ENCODE peak calls at places on chromosome 9, in six cellular contexts. R, E, Q, Y, O and C are unnamed samples.

GRCh38 chr9:135165003-135165711 is 77.7 kb downstream of the OLFM1 start:
- DNase-seq in R (no peak), E (no peak), Q (no peak), Y (no peak), O (no peak), C (no peak)

GRCh38 chr9:84600739-84601138 is 68.8 kb upstream of the NTRK2 start:
- DNase-seq in R (no peak), E (peak), Q (no peak), Y (no peak), O (no peak), C (no peak)

GRCh38 chr9:132162764-132163456 is 1.1 kb downstream of the NTNG2 start:
- DNase-seq in R (no peak), E (no peak), Q (no peak), Y (no peak), O (no peak), C (no peak)

GRCh38 chr9:133532937-133533668 is 1.4 kb upstream of the ADAMTSL2 start:
- DNase-seq in R (peak), E (peak), Q (peak), Y (peak), O (peak), C (no peak)

GRCh38 chr9:125932012-125932411 is 184.8 kb downstream of the PBX3 start:
- DNase-seq in R (no peak), E (peak), Q (peak), Y (peak), O (no peak), C (peak)

GRCh38 chr9:86308687-86309086 is 26.3 kb upstream of the ISCA1 start:
- DNase-seq in R (no peak), E (no peak), Q (no peak), Y (no peak), O (no peak), C (no peak)

GRCh38 chr9:84304166-84304565 is 36.4 kb downstream of the SLC28A3 start:
- DNase-seq in R (no peak), E (no peak), Q (no peak), Y (no peak), O (no peak), C (no peak)

GRCh38 chr9:33867747-33868429 is 50.9 kb downstream of the UBE2R2 start:
- DNase-seq in R (no peak), E (peak), Q (no peak), Y (no peak), O (no peak), C (no peak)

GRCh38 chr9:80197661-80198060 is 625.9 kb downstream of the TLE4 start:
- DNase-seq in R (no peak), E (no peak), Q (no peak), Y (no peak), O (no peak), C (no peak)

GRCh38 chr9:124708633-124709032 is 62.5 kb downstream of the NR6A1 start:
- DNase-seq in R (no peak), E (no peak), Q (no peak), Y (no peak), O (no peak), C (no peak)

GRCh38 chr9:80090317-80090716 is 518.6 kb downstream of the TLE4 start:
- DNase-seq in R (no peak), E (no peak), Q (no peak), Y (peak), O (no peak), C (no peak)

GRCh38 chr9:87812375-87813118 is 70.1 kb upstream of the SPATA31E1 start:
- DNase-seq in R (no peak), E (no peak), Q (peak), Y (no peak), O (peak), C (peak)

GRCh38 chr9:9257999-9258398 is 1354.8 kb downstream of the PTPRD start:
- DNase-seq in R (no peak), E (no peak), Q (no peak), Y (no peak), O (peak), C (no peak)

GRCh38 chr9:122364783-122365150 is 6.1 kb upstream of the PTGS1 start:
- DNase-seq in R (no peak), E (no peak), Q (no peak), Y (no peak), O (no peak), C (no peak)

GRCh38 chr9:112175796-112176315 is 759 bp upstream of the SUSD1 start:
- DNase-seq in R (no peak), E (no peak), Q (no peak), Y (no peak), O (no peak), C (no peak)

GRCh38 chr9:92639124-92639523 is 30.8 kb downstream of the IPPK start:
- DNase-seq in R (no peak), E (no peak), Q (no peak), Y (no peak), O (no peak), C (no peak)

GRCh38 chr9:97564291-97565175 is 63.1 kb downstream of the TMOD1 start:
- DNase-seq in R (no peak), E (no peak), Q (peak), Y (peak), O (no peak), C (no peak)

GRCh38 chr9:127485995-127486394 is 34.7 kb downstream of the LRSAM1 start:
- DNase-seq in R (no peak), E (no peak), Q (no peak), Y (no peak), O (no peak), C (no peak)

GRCh38 chr9:15135167-15135792 is 171.7 kb downstream of the TTC39B start:
- DNase-seq in R (no peak), E (peak), Q (peak), Y (peak), O (peak), C (peak)

GRCh38 chr9:38421498-38422211 is 2.6 kb downstream of the IGFBPL1 start:
- DNase-seq in R (no peak), E (no peak), Q (no peak), Y (peak), O (peak), C (no peak)

GRCh38 chr9:112945620-112946208 is 55.0 kb upstream of the SLC46A2 start:
- DNase-seq in R (no peak), E (no peak), Q (no peak), Y (no peak), O (no peak), C (no peak)

GRCh38 chr9:130443840-130444492 is 795 bp upstream of the ASS1 start:
- DNase-seq in R (no peak), E (no peak), Q (no peak), Y (no peak), O (no peak), C (peak)